ENCODE peak calls at places on chromosomes 2 and 18, in seven cellular contexts. G is LoVo; L is COR-L47; X is NCI-H82; P is astrocyte of the spinal cord; I is activated effector memory CD4-positive, alpha-beta T cell treated with Interleukin-2 at 50 U/mL for 16 hours; D is foreskin keratinocyte. W is an unnamed sample.

GRCh38 chr2:172896541-172897144 is 161.0 kb downstream of the RAPGEF4 start:
- DNase-seq in G (no peak), L (no peak), X (no peak), P (no peak), I (no peak), D (no peak), W (no peak)

GRCh38 chr2:74724496-74724895 is 70.4 kb downstream of the SEMA4F start:
- DNase-seq in G (no peak), L (no peak), X (no peak), P (no peak), I (no peak), D (no peak), W (no peak)

GRCh38 chr2:166117491-166117890 is 10.3 kb downstream of the SCN1A start:
- DNase-seq in G (no peak), L (no peak), X (no peak), P (no peak), I (no peak), D (no peak), W (no peak)

GRCh38 chr2:78768016-78768415 is 257.5 kb upstream of the REG3G start:
- DNase-seq in G (no peak), L (no peak), X (no peak), P (no peak), I (no peak), D (no peak), W (no peak)

GRCh38 chr2:1770566-1771380 is 26.5 kb upstream of the PXDN start:
- DNase-seq in G (no peak), L (no peak), X (no peak), P (no peak), I (no peak), D (no peak), W (no peak)

GRCh38 chr18:24600076-24600654 is 139.7 kb downstream of the HRH4 start:
- DNase-seq in G (peak), L (peak), X (peak), P (peak), I (no peak), D (peak), W (no peak)

GRCh38 chr2:102356381-102356712 is 751 bp downstream of the IL18R1 start:
- DNase-seq in G (no peak), L (no peak), X (no peak), P (no peak), I (no peak), D (no peak), W (no peak)

GRCh38 chr2:30230479-30230854 is 867 bp upstream of the LBH start:
- DNase-seq in G (no peak), L (no peak), X (peak), P (peak), I (no peak), D (no peak), W (no peak)

GRCh38 chr2:218397502-218398436 is 1.9 kb upstream of the CTDSP1 start:
- DNase-seq in G (peak), L (peak), X (peak), P (peak), I (peak), D (peak), W (peak)

GRCh38 chr2:215784371-215784783 is 229.0 kb downstream of the MREG start:
- DNase-seq in G (no peak), L (no peak), X (no peak), P (peak), I (no peak), D (no peak), W (no peak)

GRCh38 chr2:10447300-10448207 is 573 bp downstream of the ODC1 start:
- DNase-seq in G (peak), L (peak), X (peak), P (peak), I (no peak), D (no peak), W (no peak)

GRCh38 chr2:205680067-205680466 is 2.2 kb upstream of the NRP2 start:
- DNase-seq in G (peak), L (peak), X (peak), P (peak), I (no peak), D (peak), W (peak)

GRCh38 chr2:20231632-20232031 is 6.7 kb upstream of the SDC1 start:
- DNase-seq in G (peak), L (peak), X (no peak), P (peak), I (no peak), D (peak), W (peak)

GRCh38 chr2:196112408-196113039 is 43.9 kb upstream of the DNAH7 start:
- DNase-seq in G (peak), L (no peak), X (no peak), P (peak), I (no peak), D (peak), W (peak)

GRCh38 chr2:233424028-233424951 is 70.0 kb downstream of the DGKD start:
- DNase-seq in G (peak), L (no peak), X (no peak), P (no peak), I (no peak), D (no peak), W (no peak)

W was measured in Caki2.